ENCODE peak calls at places on chromosomes 13 and 19, in nine cellular contexts. U is CD8-positive, alpha-beta T cell; T is neural progenitor cell; C is AG04450; I is upper lobe of left lung; L is fibroblast of lung; X is right atrium auricular region; R is left ventricle myocardium inferior; G is IMR-90. J is an unnamed sample.

GRCh38 chr13:43191561-43191960 is 168.2 kb downstream of the DNAJC15 start:
- DNase-seq in I (no peak), R (no peak), T (no peak), X (no peak), U (no peak), G (no peak), L (no peak), C (no peak), J (no peak)

GRCh38 chr19:35696835-35697234 is 7.5 kb upstream of the ZBTB32 start:
- DNase-seq in U (no peak), C (no peak), X (no peak), L (no peak), G (no peak), T (no peak), I (no peak), R (no peak), J (no peak)

GRCh38 chr13:107642841-107643240 is 572.5 kb downstream of the LIG4 start:
- DNase-seq in C (peak; percentile 13), R (no peak), L (peak; percentile 58), G (peak; percentile 55), T (no peak), U (no peak), X (no peak), I (no peak), J (no peak)

GRCh38 chr19:43605875-43606568 is 5.9 kb upstream of the SRRM5 start:
- DNase-seq in I (no peak), T (no peak), C (no peak), X (no peak), G (no peak), U (no peak), R (no peak), L (no peak), J (no peak)

GRCh38 chr13:41354416-41354815 is 43.3 kb downstream of the NAA16 start:
- DNase-seq in L (no peak), U (no peak), R (no peak), C (no peak), I (no peak), T (no peak), X (no peak), G (peak; percentile 18), J (no peak)

GRCh38 chr19:19381007-19381926 is 24.2 kb upstream of the GATAD2A start:
- DNase-seq in I (peak; percentile 79), T (no peak), C (no peak), X (no peak), L (no peak), R (no peak), U (no peak), G (no peak), J (no peak)

GRCh38 chr19:48613852-48614435 is 932 bp downstream of the FAM83E start:
- DNase-seq in X (no peak), U (no peak), C (no peak), T (no peak), L (no peak), I (no peak), R (no peak), G (no peak), J (no peak)

GRCh38 chr13:110150384-110151091 is 156.4 kb downstream of the COL4A1 start:
- DNase-seq in L (peak; percentile 33), X (peak; percentile 50), C (no peak), T (no peak), U (no peak), R (no peak), I (no peak), G (peak; percentile 62), J (no peak)

GRCh38 chr13:113121183-113121927 is 1.2 kb upstream of the F10 start:
- DNase-seq in C (no peak), R (no peak), T (no peak), G (no peak), I (peak; percentile 17), X (no peak), U (no peak), L (no peak), J (no peak)

GRCh38 chr13:46113596-46113995 is 8.8 kb upstream of the CPB2 start:
- DNase-seq in I (no peak), C (no peak), T (no peak), G (no peak), R (no peak), U (no peak), L (no peak), X (no peak), J (no peak)

GRCh38 chr13:25927966-25928365 is 123.8 kb downstream of the SHISA2 start:
- DNase-seq in X (no peak), I (no peak), C (no peak), L (peak; percentile 15), G (no peak), R (no peak), T (no peak), U (no peak), J (no peak)

GRCh38 chr13:30872685-30873443 is 33.2 kb upstream of the MEDAG start:
- DNase-seq in C (peak; percentile 71), U (no peak), X (peak; percentile 81), G (peak; percentile 94), T (peak; percentile 66), I (peak; percentile 43), R (no peak), L (peak; percentile 84), J (no peak)

GRCh38 chr13:109693213-109693612 is 93.2 kb downstream of the IRS2 start:
- DNase-seq in R (no peak), T (no peak), L (no peak), G (no peak), X (no peak), I (no peak), U (no peak), C (no peak), J (no peak)

GRCh38 chr13:110797230-110797877 is 83.9 kb downstream of the ING1 start:
- DNase-seq in R (no peak), G (no peak), X (no peak), I (no peak), U (no peak), T (no peak), L (no peak), C (no peak), J (no peak)

DNA sequence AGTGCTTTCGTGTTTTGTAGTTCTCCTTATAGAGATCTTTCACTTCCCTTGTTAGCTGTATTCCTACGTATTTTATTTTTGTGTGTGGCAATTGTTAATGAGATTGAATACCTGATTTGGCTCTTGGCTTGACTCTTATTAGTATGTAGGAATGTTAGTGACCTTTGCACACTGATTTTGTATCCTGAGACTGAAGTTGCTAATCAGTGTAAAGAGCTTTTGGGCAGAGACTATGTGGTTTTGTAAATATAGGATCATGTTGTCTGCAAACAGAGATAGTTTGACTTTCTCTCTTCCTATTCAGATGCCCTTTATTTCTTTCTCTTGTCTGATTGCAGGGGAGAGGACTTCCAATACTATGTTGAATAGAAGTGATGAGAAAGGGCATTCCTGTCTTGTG is 160.3 kb upstream of the PCDH20 start:
- DNase-seq in L (no peak), I (no peak), U (no peak), R (no peak), X (no peak), T (no peak), C (no peak), G (no peak), J (no peak)
- H3K9me3 ChIP-seq in L (no peaks in the 10 kb centered on the region), I (no peaks in the 10 kb centered on the region), U (no peaks in the 10 kb centered on the region), R (peaks cover 7% of the 10 kb centered on the region), X (no peaks in the 10 kb centered on the region), T (no peaks in the 10 kb centered on the region), C (no peaks in the 10 kb centered on the region), G (no peaks in the 10 kb centered on the region), J (no peaks in the 10 kb centered on the region)

GRCh38 chr19:6963937-6964336 is 57.3 kb downstream of the MBD3L2B start:
- DNase-seq in G (no peak), U (peak; percentile 3), T (no peak), X (no peak), I (no peak), C (no peak), R (no peak), L (no peak), J (peak; percentile 39)
- H3K9me3 ChIP-seq in G (peaks cover 14% of the 10 kb centered on the region), U (no peaks in the 10 kb centered on the region), T (peaks cover 9% of the 10 kb centered on the region), X (no peaks in the 10 kb centered on the region), I (no peaks in the 10 kb centered on the region), C (peaks cover 37% of the 10 kb centered on the region), R (peaks cover 14% of the 10 kb centered on the region), L (no peaks in the 10 kb centered on the region), J (no peaks in the 10 kb centered on the region)

GRCh38 chr19:12545267-12545666 is 6.0 kb downstream of the ZNF564 start:
- DNase-seq in X (no peak), I (no peak), R (no peak), T (no peak), L (no peak), U (no peak), G (no peak), C (no peak), J (no peak)

GRCh38 chr19:12544401-12544876 is 6.8 kb downstream of the ZNF564 start:
- DNase-seq in X (no peak), I (no peak), L (no peak), R (no peak), T (no peak), C (no peak), G (peak; percentile 19), U (no peak), J (no peak)

GRCh38 chr19:12543855-12544254 is 7.4 kb downstream of the ZNF564 start:
- DNase-seq in T (no peak), L (no peak), I (no peak), R (no peak), X (no peak), G (no peak), C (no peak), U (no peak), J (no peak)

GRCh38 chr19:12546903-12547302 is 4.4 kb downstream of the ZNF564 start:
- DNase-seq in U (no peak), C (no peak), L (no peak), T (no peak), I (no peak), G (no peak), R (no peak), X (no peak), J (no peak)

DNA sequence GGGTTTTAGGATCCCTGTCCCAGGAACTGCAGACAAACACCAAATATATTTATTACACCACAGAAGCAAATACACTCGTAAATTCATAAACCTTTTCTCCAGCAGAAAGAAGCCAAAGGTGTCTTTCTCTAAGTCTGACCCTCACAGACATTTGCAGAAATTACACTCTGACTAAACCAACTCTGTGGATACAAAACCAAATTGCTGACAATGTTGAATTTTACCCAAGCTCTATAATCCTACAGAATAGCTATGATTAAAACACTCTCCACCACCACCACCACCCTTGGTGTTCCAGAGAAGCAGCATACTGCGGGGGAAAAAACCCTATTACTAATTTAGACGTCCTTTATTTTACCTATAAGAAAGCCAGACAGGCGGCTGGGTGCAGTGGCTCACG is 5.2 kb downstream of the ZNF564 start:
- DNase-seq in U (no peak), R (no peak), I (no peak), X (no peak), C (no peak), L (no peak), G (no peak), T (no peak), J (no peak)
- H3K9me3 ChIP-seq in U (no peaks in the 10 kb centered on the region), R (no peaks in the 10 kb centered on the region), I (no peaks in the 10 kb centered on the region), X (no peaks in the 10 kb centered on the region), C (peaks cover 72% of the 10 kb centered on the region), L (no peaks in the 10 kb centered on the region), G (peaks cover 29% of the 10 kb centered on the region), T (no peaks in the 10 kb centered on the region), J (no peaks in the 10 kb centered on the region)

GRCh38 chr13:105116966-105117365 is 1418.5 kb downstream of the EFNB2 start:
- DNase-seq in L (no peak), C (no peak), T (no peak), I (no peak), U (no peak), R (no peak), X (no peak), G (no peak), J (no peak)

GRCh38 chr13:105121221-105121620 is 1414.2 kb downstream of the EFNB2 start:
- DNase-seq in R (no peak), X (no peak), U (no peak), G (no peak), I (no peak), T (no peak), C (no peak), L (no peak), J (no peak)

GRCh38 chr13:105118577-105118976 is 1416.9 kb downstream of the EFNB2 start:
- DNase-seq in T (no peak), X (no peak), U (no peak), L (no peak), R (no peak), I (no peak), G (no peak), C (no peak), J (no peak)
- H3K9me3 ChIP-seq in T (no peaks in the 10 kb centered on the region), X (peaks cover 12% of the 10 kb centered on the region), U (no peaks in the 10 kb centered on the region), L (no peaks in the 10 kb centered on the region), R (peaks cover 14% of the 10 kb centered on the region), I (no peaks in the 10 kb centered on the region), G (no peaks in the 10 kb centered on the region), C (no peaks in the 10 kb centered on the region), J (no peaks in the 10 kb centered on the region)